ENCODE peak calls at places on chromosomes 1 and 21, in six cellular contexts. U, L, X, Q, K and B are unnamed samples.

GRCh38 chr1:2257245-2257627 is 29.1 kb downstream of the SKI start:
- DNase-seq in U (no peak), X (no peak), Q (peak), K (no peak), L (no peak), B (no peak)

GRCh38 chr21:45330075-45330781 is 42.5 kb upstream of the POFUT2 start:
- DNase-seq in K (peak), L (no peak), Q (no peak), U (peak), X (no peak), B (no peak)

GRCh38 chr1:244022301-244022700 is 28.8 kb upstream of the ZBTB18 start:
- DNase-seq in X (no peak), L (no peak), Q (no peak), U (peak), K (peak), B (peak)

GRCh38 chr1:80457409-80457808 is 1343.3 kb upstream of the ADGRL2 start:
- DNase-seq in K (no peak), L (no peak), U (no peak), Q (peak), X (no peak), B (no peak)

GRCh38 chr1:215607412-215607811 is 40.3 kb downstream of the KCTD3 start:
- DNase-seq in L (no peak), X (no peak), K (no peak), U (no peak), Q (no peak), B (no peak)

GRCh38 chr1:109466440-109467300 is at the start of gene SYPL2:
- DNase-seq in L (no peak), X (peak), U (peak), Q (peak), K (peak), B (no peak)

GRCh38 chr21:15682977-15683376 is 46.8 kb upstream of the USP25 start:
- DNase-seq in K (peak), Q (no peak), X (no peak), L (no peak), U (peak), B (peak)

GRCh38 chr1:186272486-186272885 is 102.6 kb downstream of the TPR start:
- DNase-seq in K (no peak), U (peak), X (no peak), Q (no peak), L (no peak), B (peak)

GRCh38 chr21:43598416-43599120 is 60.7 kb downstream of the HSF2BP start:
- DNase-seq in X (no peak), Q (no peak), U (no peak), K (peak), L (no peak), B (no peak)

GRCh38 chr1:101373570-101373969 is 136.8 kb downstream of the S1PR1 start:
- DNase-seq in Q (no peak), X (no peak), K (no peak), L (no peak), U (no peak), B (no peak)

GRCh38 chr1:185238447-185238846 is 78.6 kb downstream of the IVNS1ABP start:
- DNase-seq in Q (no peak), X (no peak), K (peak), U (peak), L (no peak), B (peak)

GRCh38 chr21:34878501-34878900 is 170.6 kb downstream of the RUNX1 start:
- DNase-seq in K (no peak), L (peak), Q (no peak), X (no peak), U (no peak), B (no peak)

GRCh38 chr1:112395261-112395831 is 668 bp upstream of the CTTNBP2NL start:
- DNase-seq in U (no peak), Q (peak), X (no peak), L (no peak), K (peak), B (no peak)

GRCh38 chr1:93977546-93977945 is 68.3 kb upstream of the GCLM start:
- DNase-seq in X (no peak), L (no peak), U (no peak), Q (no peak), K (peak), B (no peak)

GRCh38 chr1:200673952-200674823 is 4.5 kb upstream of the DDX59 start:
- DNase-seq in U (no peak), L (no peak), Q (no peak), X (no peak), K (peak), B (peak)

GRCh38 chr21:42312626-42313104 is 2.5 kb downstream of the TFF3 start:
- DNase-seq in L (peak), K (no peak), X (no peak), U (no peak), Q (no peak), B (no peak)

GRCh38 chr1:221334082-221334481 is 407.8 kb downstream of the DUSP10 start:
- DNase-seq in U (no peak), K (peak), Q (no peak), L (no peak), X (no peak), B (no peak)